ENCODE peak calls at places on chromosomes 6 and 20, in five cellular contexts. One of them, this sample, is unnamed.

GRCh38 chr20:25865715-25866656 is 169.3 kb upstream of the ZNF337 start:
- DNase-seq in NCI-H774: peak
- DNase-seq in CD4-positive, CD25-positive, alpha-beta regulatory T cell: peak
- DNase-seq in WTC11: peak
- DNase-seq in NCI-H1417: peak
- DNase-seq in this sample: no peak

GRCh38 chr6:11710221-11710836 is 68.3 kb downstream of the ADTRP start:
- DNase-seq in NCI-H774: no peak
- DNase-seq in NCI-H1417: no peak
- DNase-seq in WTC11: no peak
- DNase-seq in CD4-positive, CD25-positive, alpha-beta regulatory T cell: peak
- DNase-seq in this sample: no peak

GRCh38 chr6:80438728-80439127 is 332.3 kb downstream of the BCKDHB start:
- DNase-seq in NCI-H1417: no peak
- DNase-seq in NCI-H774: no peak
- DNase-seq in CD4-positive, CD25-positive, alpha-beta regulatory T cell: no peak
- DNase-seq in WTC11: no peak
- DNase-seq in this sample: no peak

GRCh38 chr6:14857501-14857900 is 388.4 kb upstream of the JARID2 start:
- DNase-seq in WTC11: no peak
- DNase-seq in NCI-H1417: no peak
- DNase-seq in NCI-H774: no peak
- DNase-seq in CD4-positive, CD25-positive, alpha-beta regulatory T cell: peak
- DNase-seq in this sample: no peak

GRCh38 chr6:77249560-77249959 is 213.7 kb downstream of the HTR1B start:
- DNase-seq in CD4-positive, CD25-positive, alpha-beta regulatory T cell: no peak
- DNase-seq in NCI-H1417: no peak
- DNase-seq in NCI-H774: no peak
- DNase-seq in WTC11: no peak
- DNase-seq in this sample: no peak

GRCh38 chr20:23503649-23504048 is 12.7 kb downstream of the CST8 start:
- DNase-seq in NCI-H1417: no peak
- DNase-seq in CD4-positive, CD25-positive, alpha-beta regulatory T cell: no peak
- DNase-seq in WTC11: no peak
- DNase-seq in NCI-H774: no peak
- DNase-seq in this sample: no peak

GRCh38 chr6:6984585-6985366 is 123.0 kb upstream of the RREB1 start:
- DNase-seq in CD4-positive, CD25-positive, alpha-beta regulatory T cell: no peak
- DNase-seq in NCI-H774: no peak
- DNase-seq in NCI-H1417: no peak
- DNase-seq in WTC11: no peak
- DNase-seq in this sample: no peak

GRCh38 chr20:37323985-37324384 is 22.0 kb upstream of the SRC start:
- DNase-seq in WTC11: no peak
- DNase-seq in NCI-H774: no peak
- DNase-seq in NCI-H1417: no peak
- DNase-seq in CD4-positive, CD25-positive, alpha-beta regulatory T cell: no peak
- DNase-seq in this sample: no peak

GRCh38 chr6:66161546-66162108 is 454.6 kb upstream of the EYS start:
- DNase-seq in CD4-positive, CD25-positive, alpha-beta regulatory T cell: no peak
- DNase-seq in NCI-H774: no peak
- DNase-seq in NCI-H1417: no peak
- DNase-seq in WTC11: no peak
- DNase-seq in this sample: no peak

GRCh38 chr6:107061125-107062020 is 33.4 kb downstream of the MTRES1 start:
- DNase-seq in CD4-positive, CD25-positive, alpha-beta regulatory T cell: peak
- DNase-seq in WTC11: peak
- DNase-seq in NCI-H774: no peak
- DNase-seq in NCI-H1417: no peak
- DNase-seq in this sample: no peak

GRCh38 chr20:52279667-52280180 is 88.1 kb upstream of the ZFP64 start:
- DNase-seq in WTC11: no peak
- DNase-seq in NCI-H1417: no peak
- DNase-seq in NCI-H774: no peak
- DNase-seq in CD4-positive, CD25-positive, alpha-beta regulatory T cell: no peak
- DNase-seq in this sample: no peak

GRCh38 chr6:33661118-33661838 is 40.2 kb downstream of the ITPR3 start:
- DNase-seq in WTC11: no peak
- DNase-seq in CD4-positive, CD25-positive, alpha-beta regulatory T cell: no peak
- DNase-seq in NCI-H1417: peak
- DNase-seq in NCI-H774: peak
- DNase-seq in this sample: no peak

GRCh38 chr6:35489995-35490791 is 6.7 kb downstream of the TEAD3 start:
- DNase-seq in CD4-positive, CD25-positive, alpha-beta regulatory T cell: no peak
- DNase-seq in NCI-H1417: no peak
- DNase-seq in WTC11: peak
- DNase-seq in NCI-H774: no peak
- DNase-seq in this sample: no peak

GRCh38 chr6:37578104-37578503 is 78.4 kb upstream of the CCDC167 start:
- DNase-seq in NCI-H1417: no peak
- DNase-seq in CD4-positive, CD25-positive, alpha-beta regulatory T cell: no peak
- DNase-seq in WTC11: no peak
- DNase-seq in NCI-H774: no peak
- DNase-seq in this sample: no peak

GRCh38 chr6:51184046-51184445 is 365.4 kb downstream of the TFAP2B start:
- DNase-seq in CD4-positive, CD25-positive, alpha-beta regulatory T cell: no peak
- DNase-seq in WTC11: no peak
- DNase-seq in NCI-H1417: no peak
- DNase-seq in NCI-H774: no peak
- DNase-seq in this sample: no peak

GRCh38 chr6:37308084-37308817 is 45.5 kb upstream of the RNF8 start:
- DNase-seq in NCI-H1417: peak
- DNase-seq in WTC11: no peak
- DNase-seq in CD4-positive, CD25-positive, alpha-beta regulatory T cell: no peak
- DNase-seq in NCI-H774: peak
- DNase-seq in this sample: no peak

GRCh38 chr6:88584581-88584980 is 378.8 kb downstream of the RNGTT start:
- DNase-seq in CD4-positive, CD25-positive, alpha-beta regulatory T cell: no peak
- DNase-seq in NCI-H774: no peak
- DNase-seq in WTC11: no peak
- DNase-seq in NCI-H1417: no peak
- DNase-seq in this sample: no peak

GRCh38 chr20:54625497-54625896 is 150.1 kb downstream of the DOK5 start:
- DNase-seq in WTC11: no peak
- DNase-seq in NCI-H1417: no peak
- DNase-seq in NCI-H774: no peak
- DNase-seq in CD4-positive, CD25-positive, alpha-beta regulatory T cell: no peak
- DNase-seq in this sample: no peak

GRCh38 chr20:19487420-19487819 is 270.6 kb upstream of the RIN2 start:
- DNase-seq in WTC11: no peak
- DNase-seq in NCI-H1417: no peak
- DNase-seq in NCI-H774: no peak
- DNase-seq in CD4-positive, CD25-positive, alpha-beta regulatory T cell: no peak
- DNase-seq in this sample: no peak

GRCh38 chr6:104638841-104639290 is 220.9 kb downstream of the HACE1 start:
- DNase-seq in WTC11: no peak
- DNase-seq in NCI-H1417: no peak
- DNase-seq in NCI-H774: no peak
- DNase-seq in CD4-positive, CD25-positive, alpha-beta regulatory T cell: no peak
- DNase-seq in this sample: no peak